ENCODE peak calls at places on chromosome 17, in eight cellular contexts. W is adrenal gland; O is lower lobe of right lung; E is stomach; R is neuronal stem cell; P is body of pancreas; D is testis; Z is naive thymus-derived CD4-positive, alpha-beta T cell. T is an unnamed sample.

GRCh38 chr17:2057130-2057713 is 2.3 kb downstream of the HIC1 start:
- DNase-seq in D (no peak), O (no peak), W (no peak), R (no peak), E (no peak), Z (no peak), P (no peak), T (no peak)

GRCh38 chr17:8300629-8301242 is 5.5 kb upstream of the SLC25A35 start:
- DNase-seq in Z (peak; percentile 59), W (peak; percentile 67), P (peak; percentile 78), D (peak; percentile 73), R (peak; percentile 51), O (peak; percentile 72), E (peak; percentile 57), T (peak; percentile 50)

GRCh38 chr17:16995930-16996329 is 24.0 kb upstream of the TNFRSF13B start:
- DNase-seq in O (no peak), P (no peak), R (no peak), W (no peak), E (no peak), D (no peak), Z (no peak), T (peak; percentile 23)

GRCh38 chr17:80738987-80739730 is 194.5 kb downstream of the RPTOR start:
- DNase-seq in E (no peak), R (no peak), O (no peak), D (no peak), Z (peak; percentile 69), P (no peak), W (no peak), T (no peak)

GRCh38 chr17:17460038-17460437 is 16.8 kb upstream of the MED9 start:
- DNase-seq in W (no peak), O (no peak), Z (no peak), E (no peak), P (no peak), R (no peak), D (no peak), T (no peak)

GRCh38 chr17:77098884-77099545 is 41.8 kb upstream of the SEC14L1 start:
- DNase-seq in D (peak; percentile 69), R (no peak), O (no peak), Z (peak; percentile 72), P (peak; percentile 86), E (peak; percentile 57), W (peak; percentile 74), T (peak; percentile 74)

GRCh38 chr17:65017375-65017774 is 39.2 kb downstream of the GNA13 start:
- DNase-seq in D (no peak), P (no peak), W (peak; percentile 63), R (no peak), E (no peak), Z (no peak), O (no peak), T (no peak)

GRCh38 chr17:47803201-47803600 is 18.4 kb downstream of the OSBPL7 start:
- DNase-seq in R (no peak), W (no peak), D (no peak), E (no peak), O (no peak), P (no peak), Z (no peak), T (no peak)

GRCh38 chr17:32588982-32589381 is 102.2 kb downstream of the CDK5R1 start:
- DNase-seq in P (no peak), E (no peak), O (no peak), D (no peak), Z (no peak), W (no peak), R (no peak), T (no peak)

GRCh38 chr17:964881-965280 is 14.7 kb downstream of the NXN start:
- DNase-seq in Z (no peak), D (no peak), P (no peak), W (no peak), R (no peak), E (no peak), O (no peak), T (no peak)

GRCh38 chr17:51430581-51430980 is 170.2 kb downstream of the UTP18 start:
- DNase-seq in E (no peak), R (no peak), D (no peak), P (no peak), W (no peak), O (no peak), Z (peak; percentile 21), T (no peak)

GRCh38 chr17:42316755-42317154 is 28.5 kb downstream of the STAT5A start:
- DNase-seq in W (no peak), D (no peak), O (no peak), E (no peak), Z (no peak), R (no peak), P (no peak), T (no peak)

GRCh38 chr17:42313773-42314566 is 25.7 kb downstream of the STAT5A start:
- DNase-seq in P (no peak), E (no peak), D (no peak), O (no peak), Z (no peak), R (no peak), W (peak; percentile 77), T (no peak)

GRCh38 chr17:42317256-42317966 is 29.1 kb downstream of the STAT5A start:
- DNase-seq in P (peak; percentile 36), O (no peak), R (no peak), E (no peak), W (no peak), Z (no peak), D (no peak), T (no peak)

GRCh38 chr17:42313389-42313772 is 25.1 kb downstream of the STAT5A start:
- DNase-seq in Z (no peak), W (no peak), O (no peak), E (no peak), D (no peak), R (no peak), P (no peak), T (no peak)

DNA sequence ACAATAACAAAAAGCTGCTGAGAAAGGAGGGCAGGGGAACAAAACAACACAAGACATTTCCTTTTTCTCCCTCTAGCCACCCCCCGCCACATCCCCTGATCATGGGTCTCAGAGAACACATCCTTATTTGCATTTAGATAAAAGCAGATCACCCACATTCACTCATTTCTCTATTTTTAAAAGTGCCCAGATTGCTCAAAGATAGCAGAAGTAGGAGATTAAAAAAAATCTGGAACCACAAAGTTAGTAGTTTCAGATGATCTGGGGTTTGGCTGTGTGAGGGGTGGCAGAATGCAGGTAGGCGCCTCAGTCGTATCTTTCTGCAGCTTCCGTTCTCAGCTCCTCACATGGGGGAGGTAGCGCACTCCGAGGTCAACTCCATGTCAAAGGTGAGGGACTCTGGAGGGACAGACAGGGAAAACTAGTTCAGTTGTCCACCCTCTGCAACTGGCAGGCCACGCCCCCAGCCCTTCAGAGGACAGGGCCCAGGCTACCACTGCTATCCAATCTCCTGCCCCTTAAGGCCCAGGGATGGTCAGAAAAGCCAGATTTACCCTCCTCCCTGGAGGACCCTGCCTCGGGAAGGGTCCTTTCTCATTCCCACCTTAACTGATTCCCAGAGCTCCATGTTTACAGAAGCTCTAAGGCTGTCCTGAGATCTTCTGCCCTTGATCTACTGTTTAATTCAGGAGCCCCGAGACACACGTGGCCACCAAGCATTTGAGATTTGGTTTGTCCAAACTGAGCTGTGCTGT is 27.3 kb downstream of the STAT5A start:
- DNase-seq in W (no peak), P (no peak), O (no peak), R (no peak), E (no peak), Z (peak; percentile 56), D (no peak), T (no peak)
- H3K4me1 ChIP-seq in W (peaks cover 24% of the 10 kb centered on the region), P (peaks cover 30% of the 10 kb centered on the region), O (peaks cover 64% of the 10 kb centered on the region), R (peaks cover 13% of the 10 kb centered on the region), E (peaks cover 37% of the 10 kb centered on the region), Z (peaks cover 16% of the 10 kb centered on the region), D (peaks cover 23% of the 10 kb centered on the region), T (peaks cover 30% of the 10 kb centered on the region)

GRCh38 chr17:82613283-82614094 is 34.8 kb downstream of the WDR45B start:
- DNase-seq in E (no peak), D (no peak), W (no peak), Z (no peak), O (peak; percentile 63), R (no peak), P (no peak), T (no peak)
- H3K4me3 ChIP-seq in E (no peak overlapping the region), D (no peak overlapping the region), W (no peak overlapping the region), Z (no peak overlapping the region), O (no peak overlapping the region), R (no peak overlapping the region), P (no peak overlapping the region), T (no peak overlapping the region)

GRCh38 chr17:78709119-78709681 is 72.9 kb downstream of the CYTH1 start:
- DNase-seq in R (no peak), O (no peak), P (no peak), W (no peak), Z (no peak), D (no peak), E (peak; percentile 21), T (no peak)

GRCh38 chr17:78708510-78708973 is 73.5 kb downstream of the CYTH1 start:
- DNase-seq in W (peak; percentile 81), R (peak; percentile 55), Z (peak; percentile 47), O (peak; percentile 75), P (peak; percentile 82), E (peak; percentile 72), D (peak; percentile 70), T (peak; percentile 58)

GRCh38 chr17:78706271-78706915 is 75.7 kb downstream of the CYTH1 start:
- DNase-seq in Z (no peak), R (no peak), O (no peak), P (no peak), D (no peak), E (peak; percentile 26), W (no peak), T (no peak)

GRCh38 chr17:78707016-78707415 is 75.1 kb downstream of the CYTH1 start:
- DNase-seq in O (no peak), W (no peak), D (no peak), R (no peak), Z (no peak), P (no peak), E (no peak), T (no peak)

GRCh38 chr17:78707923-78708322 is 74.2 kb downstream of the CYTH1 start:
- DNase-seq in W (no peak), R (no peak), O (no peak), Z (no peak), E (no peak), P (no peak), D (no peak), T (no peak)
- H3K4me1 ChIP-seq in W (no peaks in the 10 kb centered on the region), R (no peaks in the 10 kb centered on the region), O (peaks cover 37% of the 10 kb centered on the region), Z (peaks cover 33% of the 10 kb centered on the region), E (peaks cover 24% of the 10 kb centered on the region), P (peaks cover 8% of the 10 kb centered on the region), D (peaks cover 4% of the 10 kb centered on the region), T (no peaks in the 10 kb centered on the region)

GRCh38 chr17:28738680-28739384 is 5.0 kb upstream of the TRAF4 start:
- DNase-seq in Z (no peak), W (no peak), R (no peak), D (no peak), P (no peak), O (peak; percentile 28), E (no peak), T (peak; percentile 55)

GRCh38 chr17:28735242-28735722 is 6.7 kb downstream of the NEK8 start:
- DNase-seq in W (no peak), R (no peak), E (no peak), D (no peak), P (no peak), O (peak; percentile 28), Z (no peak), T (no peak)

GRCh38 chr17:28734712-28735241 is 6.2 kb downstream of the NEK8 start:
- DNase-seq in W (no peak), R (no peak), O (peak; percentile 24), E (no peak), Z (no peak), P (no peak), D (no peak), T (no peak)

GRCh38 chr17:28737770-28738679 is 5.8 kb upstream of the TRAF4 start:
- DNase-seq in R (no peak), W (no peak), P (no peak), Z (no peak), O (peak; percentile 43), D (no peak), E (no peak), T (no peak)

GRCh38 chr17:28737316-28737715 is 6.5 kb upstream of the TRAF4 start:
- DNase-seq in E (no peak), D (no peak), Z (no peak), P (no peak), R (no peak), O (peak; percentile 27), W (no peak), T (no peak)
- H3K4me3 ChIP-seq in E (no peak overlapping the region), D (no peak overlapping the region), Z (no peak overlapping the region), P (no peak overlapping the region), R (no peak overlapping the region), O (no peak overlapping the region), W (no peak overlapping the region), T (no peak overlapping the region)